ENCODE peak calls at places on chromosomes 6 and 20, in nine cellular contexts. Z is A673, X is AG04449, E is neural progenitor cell, J is transverse colon, U is PC-9, S is left lung, F is brain microvascular endothelial cell, K is A549. T is an unnamed sample.

GRCh38 chr6:17599885-17600526 is at the start of gene FAM8A1:
- DNase-seq in S (peak), K (peak), X (no peak), J (peak), F (peak), Z (peak), U (peak), E (peak), T (peak)

GRCh38 chr20:59013031-59013951 is 5.9 kb upstream of the TUBB1 start:
- DNase-seq in J (no peak), X (no peak), E (no peak), K (no peak), F (no peak), U (no peak), S (no peak), Z (no peak), T (no peak)

GRCh38 chr6:145051661-145052060 is 683.7 kb downstream of the EPM2A start:
- DNase-seq in U (no peak), S (no peak), E (no peak), J (no peak), Z (peak), F (no peak), X (no peak), K (no peak), T (no peak)

GRCh38 chr6:49866485-49866943 is at the start of gene CRISP1:
- DNase-seq in U (no peak), X (no peak), K (no peak), J (no peak), F (no peak), E (no peak), Z (no peak), S (no peak), T (no peak)

GRCh38 chr6:33073431-33073871 is at the start of gene HLA-DPA1:
- DNase-seq in K (peak), Z (no peak), U (no peak), S (peak), X (no peak), E (no peak), J (peak), F (no peak), T (peak)

GRCh38 chr6:133958782-133959181 is 5.8 kb downstream of the TBPL1 start:
- DNase-seq in X (no peak), J (no peak), U (no peak), Z (no peak), E (no peak), K (no peak), F (no peak), S (no peak), T (no peak)

GRCh38 chr6:148440877-148441453 is 98.3 kb downstream of the SASH1 start:
- DNase-seq in J (peak), S (peak), E (peak), Z (peak), X (peak), K (peak), F (peak), U (peak), T (peak)

GRCh38 chr6:156058356-156058755 is 602.7 kb upstream of the NOX3 start:
- DNase-seq in F (no peak), K (no peak), X (no peak), E (no peak), U (no peak), J (no peak), S (no peak), Z (no peak), T (no peak)

DNA sequence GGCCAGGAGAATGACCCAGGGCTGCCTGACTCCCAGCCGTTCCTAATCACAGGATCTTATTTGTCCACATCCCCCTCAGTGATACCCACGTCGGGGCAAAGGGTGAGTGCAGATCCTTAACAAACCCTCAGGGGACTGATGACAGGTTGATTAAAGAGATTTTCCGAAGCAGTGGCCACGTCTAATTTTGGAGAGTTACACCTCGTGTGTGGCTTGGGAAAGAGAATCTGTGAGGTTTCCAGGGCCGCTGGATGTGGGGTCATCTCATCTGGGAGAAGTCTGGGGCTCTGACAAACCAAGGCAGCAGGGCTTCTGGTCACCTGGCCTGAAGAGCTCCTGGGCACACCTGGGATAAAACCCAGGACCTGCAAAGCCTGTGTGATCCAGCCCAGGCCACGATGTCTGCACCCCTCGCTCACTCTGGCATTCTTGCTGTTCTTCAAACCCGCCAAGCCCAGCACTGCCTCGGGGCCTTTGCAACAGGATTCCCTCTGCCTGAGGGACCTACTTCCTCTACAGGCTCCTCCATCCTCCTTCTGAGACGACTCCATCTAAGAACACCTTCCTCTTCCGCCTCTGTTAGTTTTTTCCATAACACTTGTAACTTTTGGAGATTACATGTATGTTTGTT is 4.7 kb downstream of the JPH2 start:
- DNase-seq in F (no peak), Z (no peak), X (no peak), U (peak), S (no peak), K (no peak), J (no peak), E (no peak), T (no peak)
- H3K4me3 ChIP-seq in F (no peak), Z (no peak), X (no peak), U (peak), S (no peak), K (no peak), J (no peak), E (no peak), T (no peak)

GRCh38 chr20:18718129-18718528 is 95.5 kb upstream of the SCP2D1 start:
- DNase-seq in S (no peak), Z (no peak), U (no peak), F (no peak), J (no peak), X (no peak), E (no peak), K (no peak), T (no peak)
- TF ChIP-seq CTCF in S (no peak), Z (peak), U (peak), F (peak), J (no peak), X (no peak), E (no peak), K (no peak), T (no peak)

DNA sequence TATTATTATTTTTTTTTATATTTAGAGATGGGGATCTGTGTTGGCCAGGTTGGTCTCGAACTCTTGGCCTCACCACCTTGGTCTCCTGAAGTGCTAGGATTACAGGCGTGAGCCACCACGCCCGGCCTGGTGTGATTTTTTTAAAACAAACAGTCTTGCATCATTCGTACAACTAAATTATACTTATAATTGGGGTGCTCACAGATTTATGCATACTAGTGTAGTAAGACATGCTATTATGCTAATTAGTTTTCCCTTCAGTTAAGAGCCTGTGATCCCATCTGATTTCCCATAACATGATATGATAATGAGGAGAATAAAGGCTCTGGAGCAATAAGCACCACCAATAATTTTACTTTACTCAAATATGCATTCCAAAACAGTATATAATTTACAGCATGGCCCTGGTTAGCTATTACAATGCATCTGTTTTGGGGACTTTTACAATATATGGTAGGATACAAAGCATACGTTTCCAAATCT is 1.9 kb downstream of the NUDT3 start:
- DNase-seq in U (no peak), S (no peak), E (no peak), J (no peak), F (no peak), Z (no peak), X (no peak), K (no peak), T (no peak)
- H3K4me3 ChIP-seq in U (peak), S (peak), E (peak), J (peak), F (peak), Z (peak), X (peak), K (peak), T (peak)

DNA sequence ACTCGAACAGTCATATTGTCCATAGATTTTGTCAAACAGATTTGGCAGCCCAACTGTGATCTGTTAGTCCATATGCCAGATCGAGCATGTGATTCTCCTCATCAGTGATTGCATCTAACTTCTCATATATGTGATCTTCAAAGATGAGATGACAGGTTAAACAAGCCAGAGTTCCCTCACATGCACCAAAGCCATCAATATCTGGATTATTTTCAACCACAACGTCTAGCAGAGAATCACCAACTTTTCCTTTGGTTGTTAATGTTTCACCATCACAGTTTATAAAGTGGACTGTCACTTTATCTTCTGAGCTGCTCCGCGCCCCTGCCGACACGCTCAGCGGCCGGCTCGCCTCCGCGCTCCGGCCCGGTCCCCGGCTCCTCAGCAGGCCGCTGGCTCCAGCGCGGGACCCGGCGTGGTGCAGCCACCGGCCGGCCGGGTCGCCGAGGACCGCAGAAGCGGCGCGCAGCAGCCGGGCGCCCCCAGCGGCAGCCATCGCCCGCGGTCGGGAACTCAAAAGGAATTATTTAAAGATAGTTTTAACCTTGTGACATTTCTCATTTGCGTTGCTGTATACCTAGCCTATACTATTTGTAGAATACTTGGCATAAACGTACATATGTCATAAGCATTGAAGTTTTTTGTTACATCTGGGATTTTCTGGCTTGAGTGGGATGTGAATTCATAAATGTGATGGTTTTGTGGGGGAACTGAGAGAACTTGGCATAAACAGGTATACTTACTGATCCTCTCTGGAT is 40.1 kb upstream of the DYNLRB1 start:
- DNase-seq in U (no peak), Z (no peak), J (peak), K (peak), E (peak), S (peak), F (no peak), X (no peak), T (peak)
- TF ChIP-seq CTCF in U (no peak), Z (peak), J (peak), K (peak), E (no peak), S (peak), F (peak), X (peak), T (peak)

GRCh38 chr20:45725134-45725533 is 3.0 kb downstream of the SPINT4 start:
- DNase-seq in K (no peak), J (no peak), E (no peak), Z (no peak), S (no peak), X (no peak), U (no peak), F (no peak), T (no peak)
- H3K4me3 ChIP-seq in K (no peak), J (no peak), E (no peak), Z (no peak), S (no peak), X (no peak), U (no peak), F (no peak), T (no peak)

GRCh38 chr6:53573299-53573698 is 28.4 kb upstream of the GCLC start:
- DNase-seq in F (no peak), X (no peak), K (no peak), U (no peak), E (no peak), Z (peak), S (no peak), J (no peak), T (no peak)
- TF ChIP-seq CTCF in F (no peak), X (no peak), K (no peak), U (no peak), E (no peak), Z (no peak), S (no peak), J (no peak), T (no peak)

DNA sequence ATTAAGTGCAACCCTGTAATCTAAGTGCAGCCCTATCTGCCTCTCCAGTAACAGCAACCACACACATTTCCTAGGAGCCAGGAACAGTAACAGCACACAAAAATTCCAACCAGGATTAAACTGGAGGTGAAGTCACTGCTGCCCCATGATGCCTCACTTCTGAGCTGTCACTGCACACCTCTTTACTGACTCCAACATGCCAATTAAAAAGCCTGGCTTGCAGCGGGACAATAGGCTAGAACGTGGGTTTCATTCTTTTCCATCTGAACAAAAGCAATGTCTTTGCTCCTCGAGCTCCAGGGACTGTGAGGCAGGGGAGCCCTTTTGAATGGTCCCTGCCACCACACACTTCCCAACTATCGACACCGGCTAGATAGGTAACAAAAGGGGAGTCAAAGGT is 262.8 kb downstream of the CD83 start:
- DNase-seq in F (no peak), E (peak), K (no peak), U (no peak), Z (peak), S (no peak), J (no peak), X (no peak), T (no peak)
- H3K4me3 ChIP-seq in F (no peak), E (peak), K (no peak), U (no peak), Z (no peak), S (no peak), J (no peak), X (no peak), T (no peak)

DNA sequence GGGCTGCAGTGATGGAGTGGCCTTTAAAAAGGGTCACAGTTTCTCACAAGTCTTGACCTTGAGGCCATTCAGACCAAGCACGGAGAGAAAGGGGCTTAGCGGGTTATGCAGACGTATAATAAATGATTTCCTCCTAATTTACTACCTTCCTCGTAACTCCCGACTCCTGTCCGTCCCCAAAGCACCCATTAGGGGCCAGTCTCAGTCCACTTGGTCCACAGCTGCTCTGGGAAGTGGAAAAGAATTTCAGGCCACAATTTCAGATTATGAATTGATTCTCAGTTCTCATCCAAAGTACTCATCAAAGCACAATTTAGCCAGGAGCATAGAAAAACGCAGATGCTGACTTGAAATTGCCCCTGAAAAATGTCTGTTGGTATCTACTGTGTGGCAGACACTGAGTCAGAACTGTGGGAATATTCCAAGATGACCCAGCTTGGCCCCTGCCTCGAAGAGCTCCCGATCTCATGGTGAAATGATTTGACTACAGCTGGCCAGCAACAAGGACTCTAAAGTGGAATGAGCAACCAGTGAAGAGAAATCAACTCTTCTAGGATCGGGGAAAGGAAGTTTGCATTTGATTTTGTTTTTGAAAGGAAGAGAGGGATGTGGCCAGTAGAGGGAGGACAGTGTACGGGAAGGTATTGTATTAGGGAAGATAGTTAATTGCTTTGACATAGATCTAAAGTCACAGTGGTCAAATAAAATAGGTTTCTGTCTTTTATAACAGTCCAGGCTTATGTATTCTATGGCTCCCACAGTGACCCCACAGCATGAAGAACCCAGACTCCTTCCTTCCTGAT is 15.2 kb upstream of the STK35 start:
- DNase-seq in F (no peak), S (no peak), K (no peak), X (no peak), Z (no peak), U (no peak), J (no peak), E (no peak), T (peak)
- TF ChIP-seq CTCF in F (peak), S (no peak), K (no peak), X (no peak), Z (peak), U (no peak), J (peak), E (peak), T (peak)

T was measured in AG10803.